ENCODE peak calls at places on chromosomes 7 and 10, in five cellular contexts. One of them, this sample, is unnamed.

GRCh38 chr7:112346381-112347060 is 103.7 kb upstream of the IFRD1 start:
- DNase-seq in sigmoid colon: no peak
- DNase-seq in NB4: no peak
- DNase-seq in suprapubic skin: no peak
- DNase-seq in transverse colon: no peak
- DNase-seq in this sample: no peak

GRCh38 chr7:128098629-128099028 is 67.4 kb upstream of the LRRC4 start:
- DNase-seq in sigmoid colon: no peak
- DNase-seq in NB4: no peak
- DNase-seq in suprapubic skin: no peak
- DNase-seq in transverse colon: no peak
- DNase-seq in this sample: no peak

GRCh38 chr7:30699706-30700495 is 17.6 kb upstream of the CRHR2 start:
- DNase-seq in sigmoid colon: no peak
- DNase-seq in NB4: no peak
- DNase-seq in suprapubic skin: no peak
- DNase-seq in transverse colon: no peak
- DNase-seq in this sample: no peak

GRCh38 chr7:121126801-121127534 is 138.5 kb downstream of the CPED1 start:
- DNase-seq in sigmoid colon: no peak
- DNase-seq in NB4: peak
- DNase-seq in suprapubic skin: no peak
- DNase-seq in transverse colon: no peak
- DNase-seq in this sample: no peak

GRCh38 chr10:22427890-22428571 is 82.7 kb downstream of the SPAG6 start:
- DNase-seq in sigmoid colon: no peak
- DNase-seq in NB4: no peak
- DNase-seq in suprapubic skin: no peak
- DNase-seq in transverse colon: no peak
- DNase-seq in this sample: peak

GRCh38 chr7:3063016-3063753 is 19.5 kb upstream of the CARD11 start:
- DNase-seq in sigmoid colon: no peak
- DNase-seq in NB4: no peak
- DNase-seq in suprapubic skin: no peak
- DNase-seq in transverse colon: peak
- DNase-seq in this sample: no peak

GRCh38 chr10:42951486-42952251 is 125.2 kb upstream of the RET start:
- DNase-seq in sigmoid colon: peak
- DNase-seq in NB4: no peak
- DNase-seq in suprapubic skin: peak
- DNase-seq in transverse colon: no peak
- DNase-seq in this sample: no peak

GRCh38 chr10:28975891-28976471 is 298.7 kb downstream of the BAMBI start:
- DNase-seq in sigmoid colon: no peak
- DNase-seq in NB4: no peak
- DNase-seq in suprapubic skin: no peak
- DNase-seq in transverse colon: no peak
- DNase-seq in this sample: no peak

GRCh38 chr10:79435271-79436065 is 10.0 kb downstream of the ZCCHC24 start:
- DNase-seq in sigmoid colon: peak
- DNase-seq in NB4: peak
- DNase-seq in suprapubic skin: peak
- DNase-seq in transverse colon: no peak
- DNase-seq in this sample: no peak

GRCh38 chr7:107353701-107354100 is 116.2 kb upstream of the GPR22 start:
- DNase-seq in sigmoid colon: no peak
- DNase-seq in NB4: no peak
- DNase-seq in suprapubic skin: no peak
- DNase-seq in transverse colon: no peak
- DNase-seq in this sample: no peak

GRCh38 chr10:80529604-80530003 is 8.1 kb upstream of the SH2D4B start:
- DNase-seq in sigmoid colon: no peak
- DNase-seq in NB4: no peak
- DNase-seq in suprapubic skin: no peak
- DNase-seq in transverse colon: no peak
- DNase-seq in this sample: no peak

GRCh38 chr7:45203947-45204445 is 46.4 kb downstream of the RAMP3 start:
- DNase-seq in sigmoid colon: no peak
- DNase-seq in NB4: peak
- DNase-seq in suprapubic skin: no peak
- DNase-seq in transverse colon: no peak
- DNase-seq in this sample: no peak

GRCh38 chr7:130114776-130115175 is 44.4 kb downstream of the KLHDC10 start:
- DNase-seq in sigmoid colon: no peak
- DNase-seq in NB4: no peak
- DNase-seq in suprapubic skin: no peak
- DNase-seq in transverse colon: no peak
- DNase-seq in this sample: no peak

GRCh38 chr7:120360918-120361317 is 87.9 kb downstream of the KCND2 start:
- DNase-seq in sigmoid colon: no peak
- DNase-seq in NB4: no peak
- DNase-seq in suprapubic skin: no peak
- DNase-seq in transverse colon: no peak
- DNase-seq in this sample: no peak

GRCh38 chr7:124667312-124667711 is 98.3 kb downstream of the GPR37 start:
- DNase-seq in sigmoid colon: no peak
- DNase-seq in NB4: no peak
- DNase-seq in suprapubic skin: no peak
- DNase-seq in transverse colon: no peak
- DNase-seq in this sample: no peak

GRCh38 chr10:98308602-98309365 is 40.8 kb upstream of the LOXL4 start:
- DNase-seq in sigmoid colon: no peak
- DNase-seq in NB4: no peak
- DNase-seq in suprapubic skin: no peak
- DNase-seq in transverse colon: no peak
- DNase-seq in this sample: no peak

GRCh38 chr10:14124951-14125350 is 205.8 kb downstream of the FRMD4A start:
- DNase-seq in sigmoid colon: no peak
- DNase-seq in NB4: no peak
- DNase-seq in suprapubic skin: no peak
- DNase-seq in transverse colon: no peak
- DNase-seq in this sample: no peak

GRCh38 chr10:23067939-23068775 is 27.2 kb upstream of the MSRB2 start:
- DNase-seq in sigmoid colon: peak
- DNase-seq in NB4: peak
- DNase-seq in suprapubic skin: peak
- DNase-seq in transverse colon: peak
- DNase-seq in this sample: peak

GRCh38 chr7:143257501-143257900 is 5.7 kb upstream of the GSTK1 start:
- DNase-seq in sigmoid colon: no peak
- DNase-seq in NB4: peak
- DNase-seq in suprapubic skin: no peak
- DNase-seq in transverse colon: no peak
- DNase-seq in this sample: no peak

GRCh38 chr10:1344408-1344807 is 288.2 kb downstream of the WDR37 start:
- DNase-seq in sigmoid colon: no peak
- DNase-seq in NB4: no peak
- DNase-seq in suprapubic skin: no peak
- DNase-seq in transverse colon: no peak
- DNase-seq in this sample: no peak

DNA sequence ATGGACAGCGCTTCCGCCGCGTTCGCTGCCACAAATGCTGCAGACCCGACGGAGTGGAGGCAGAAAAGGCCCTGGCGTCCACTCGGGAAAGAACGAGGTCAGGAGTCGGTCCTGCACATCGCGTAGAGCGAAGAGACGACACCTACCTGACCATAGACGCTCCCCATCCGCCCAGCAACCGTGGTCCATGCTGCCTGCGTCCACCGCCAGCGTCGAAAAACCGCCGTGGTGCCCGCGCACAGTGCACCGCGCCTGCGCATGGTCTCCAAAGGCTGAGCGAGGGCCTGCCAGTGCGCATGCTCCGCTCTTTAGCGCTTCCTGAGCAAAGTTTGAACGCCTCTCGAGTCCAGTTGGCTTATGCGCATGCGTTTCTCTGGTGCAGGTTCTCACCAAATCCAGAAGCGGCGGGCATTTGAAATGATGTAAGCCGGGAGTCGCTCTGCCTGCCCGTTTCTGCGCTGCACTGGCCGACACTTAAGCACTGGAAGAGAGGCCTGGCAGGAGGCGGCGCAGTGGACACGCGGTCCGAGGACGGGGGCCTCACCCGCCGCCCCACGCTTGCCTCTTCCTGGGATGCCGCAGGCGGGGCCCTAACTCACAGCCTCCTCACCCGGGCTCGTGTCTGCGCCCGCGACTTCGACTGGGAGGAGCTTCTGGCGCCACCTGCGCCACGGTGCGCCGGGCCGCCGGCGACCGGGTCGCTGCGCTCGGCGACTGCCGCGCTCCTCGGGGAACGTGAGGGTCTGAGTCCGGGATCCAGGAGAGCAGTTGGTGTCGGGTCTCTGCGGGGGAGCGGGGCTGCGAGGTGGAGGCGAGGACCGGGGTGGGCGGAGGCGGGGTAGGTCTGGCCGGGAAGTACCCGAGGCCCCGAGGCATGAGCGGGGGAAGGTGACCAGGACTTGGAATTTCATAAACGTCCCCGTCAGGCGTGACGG is at the start of gene FAM24B:
- DNase-seq in sigmoid colon: peak
- DNase-seq in NB4: peak
- DNase-seq in suprapubic skin: peak
- DNase-seq in transverse colon: peak
- DNase-seq in this sample: no peak
- TF ChIP-seq POLR2A in sigmoid colon: no peak
- TF ChIP-seq POLR2A in NB4: peak
- TF ChIP-seq POLR2A in suprapubic skin: no peak
- TF ChIP-seq POLR2A in transverse colon: peak
- TF ChIP-seq POLR2A in this sample: no peak

GRCh38 chr7:801940-802364 is 30.3 kb upstream of the SUN1 start:
- DNase-seq in sigmoid colon: peak
- DNase-seq in NB4: no peak
- DNase-seq in suprapubic skin: peak
- DNase-seq in transverse colon: peak
- DNase-seq in this sample: no peak
- TF ChIP-seq POLR2A in sigmoid colon: no peak
- TF ChIP-seq POLR2A in NB4: no peak
- TF ChIP-seq POLR2A in suprapubic skin: no peak
- TF ChIP-seq POLR2A in transverse colon: no peak
- TF ChIP-seq POLR2A in this sample: no peak

GRCh38 chr10:95745487-95745886 is 10.5 kb upstream of the ENTPD1 start:
- DNase-seq in sigmoid colon: no peak
- DNase-seq in NB4: peak
- DNase-seq in suprapubic skin: no peak
- DNase-seq in transverse colon: no peak
- DNase-seq in this sample: no peak
- TF ChIP-seq POLR2A in sigmoid colon: no peak
- TF ChIP-seq POLR2A in NB4: no peak
- TF ChIP-seq POLR2A in suprapubic skin: no peak
- TF ChIP-seq POLR2A in transverse colon: no peak
- TF ChIP-seq POLR2A in this sample: no peak

GRCh38 chr10:110842305-110842952 is 29.3 kb upstream of the PDCD4 start:
- DNase-seq in sigmoid colon: peak
- DNase-seq in NB4: no peak
- DNase-seq in suprapubic skin: no peak
- DNase-seq in transverse colon: peak
- DNase-seq in this sample: no peak

GRCh38 chr10:110840225-110840922 is 31.4 kb upstream of the PDCD4 start:
- DNase-seq in sigmoid colon: peak
- DNase-seq in NB4: no peak
- DNase-seq in suprapubic skin: no peak
- DNase-seq in transverse colon: peak
- DNase-seq in this sample: no peak

GRCh38 chr10:110840923-110841428 is 30.8 kb upstream of the PDCD4 start:
- DNase-seq in sigmoid colon: peak
- DNase-seq in NB4: no peak
- DNase-seq in suprapubic skin: no peak
- DNase-seq in transverse colon: peak
- DNase-seq in this sample: no peak

GRCh38 chr10:110843031-110843430 is 28.7 kb upstream of the PDCD4 start:
- DNase-seq in sigmoid colon: peak
- DNase-seq in NB4: peak
- DNase-seq in suprapubic skin: no peak
- DNase-seq in transverse colon: peak
- DNase-seq in this sample: no peak

GRCh38 chr10:110841767-110842267 is 29.9 kb upstream of the PDCD4 start:
- DNase-seq in sigmoid colon: peak
- DNase-seq in NB4: no peak
- DNase-seq in suprapubic skin: no peak
- DNase-seq in transverse colon: peak
- DNase-seq in this sample: no peak
- TF ChIP-seq POLR2A in sigmoid colon: no peak
- TF ChIP-seq POLR2A in NB4: no peak
- TF ChIP-seq POLR2A in suprapubic skin: no peak
- TF ChIP-seq POLR2A in transverse colon: no peak
- TF ChIP-seq POLR2A in this sample: no peak

DNA sequence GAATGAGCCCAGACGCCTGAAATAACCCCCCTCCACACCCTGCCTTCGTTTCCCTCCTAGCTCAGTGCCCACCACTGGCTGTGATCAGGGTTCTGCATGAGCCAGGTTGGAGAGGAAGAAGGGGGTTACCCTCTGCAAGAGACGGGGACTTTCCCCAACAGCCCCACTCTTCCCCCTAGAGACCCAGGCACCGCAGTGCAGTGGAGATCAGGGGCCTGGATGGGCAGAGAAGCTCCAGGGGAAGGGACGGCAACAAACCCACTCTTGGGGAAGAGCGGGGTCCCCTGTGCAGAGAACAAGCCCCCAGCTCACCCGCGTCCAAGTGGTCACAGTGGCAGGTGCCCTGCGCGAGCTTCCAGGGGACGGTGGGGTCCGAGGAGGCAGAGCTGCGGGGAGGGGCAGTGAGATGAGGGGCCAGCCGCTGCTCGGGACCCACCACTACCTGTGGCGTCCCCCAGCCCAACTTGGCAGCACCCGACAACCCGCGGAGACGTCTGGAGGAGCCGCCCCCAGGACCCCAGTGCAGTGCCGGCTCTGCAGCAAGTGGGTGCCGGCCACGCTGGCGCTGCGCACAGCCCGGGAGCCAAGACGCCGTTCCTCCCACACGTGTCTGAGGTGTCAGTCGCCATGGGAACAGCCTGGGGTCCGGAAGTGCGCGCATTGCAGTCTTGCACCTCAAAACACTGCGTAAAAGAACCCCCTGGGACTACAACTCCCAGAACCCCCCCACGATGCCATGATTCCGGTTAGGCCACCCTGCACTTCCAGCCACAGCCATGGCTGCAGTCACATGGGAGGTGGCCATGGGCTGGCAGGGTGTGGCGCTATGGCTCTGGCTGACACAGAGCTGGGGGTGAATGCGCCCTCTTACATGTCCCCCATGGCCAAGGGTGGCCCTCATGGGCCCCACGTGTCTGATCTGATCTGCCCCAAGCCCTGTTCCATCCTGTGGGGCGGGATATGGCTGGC is 45.8 kb upstream of the WIPI2 start:
- DNase-seq in sigmoid colon: no peak
- DNase-seq in NB4: peak
- DNase-seq in suprapubic skin: peak
- DNase-seq in transverse colon: peak
- DNase-seq in this sample: no peak
- TF ChIP-seq POLR2A in sigmoid colon: no peak
- TF ChIP-seq POLR2A in NB4: no peak
- TF ChIP-seq POLR2A in suprapubic skin: no peak
- TF ChIP-seq POLR2A in transverse colon: no peak
- TF ChIP-seq POLR2A in this sample: no peak

This sample was measured in H54.